ENCODE peak calls at places on chromosomes 2 and 18, in four cellular contexts. K, V, J and Y are unnamed samples.

GRCh38 chr18:34760444-34760843 is 50.3 kb downstream of the DTNA start:
- DNase-seq in K (no peak), V (no peak), J (no peak), Y (no peak)

GRCh38 chr18:76972241-76972640 is 149.9 kb downstream of the ZNF236 start:
- DNase-seq in K (no peak), V (no peak), J (no peak), Y (no peak)

GRCh38 chr2:97868986-97869721 is 126.6 kb downstream of the TMEM131 start:
- DNase-seq in K (no peak), V (no peak), J (peak), Y (peak)

GRCh38 chr18:34789768-34790344 is 79.8 kb downstream of the DTNA start:
- DNase-seq in K (no peak), V (no peak), J (no peak), Y (no peak)

GRCh38 chr2:60478660-60479059 is 74.8 kb downstream of the BCL11A start:
- DNase-seq in K (no peak), V (no peak), J (no peak), Y (no peak)

GRCh38 chr2:145546091-145546490 is 1026.2 kb upstream of the ZEB2 start:
- DNase-seq in K (no peak), V (no peak), J (peak), Y (no peak)

GRCh38 chr2:134600208-134600607 is 118.6 kb downstream of the TMEM163 start:
- DNase-seq in K (no peak), V (no peak), J (no peak), Y (no peak)

GRCh38 chr18:55250729-55251128 is 291.5 kb upstream of the CCDC68 start:
- DNase-seq in K (no peak), V (no peak), J (peak), Y (no peak)

GRCh38 chr18:7678801-7679200 is 111.7 kb downstream of the PTPRM start:
- DNase-seq in K (no peak), V (no peak), J (no peak), Y (no peak)

GRCh38 chr18:23837591-23837990 is 148.3 kb downstream of the LAMA3 start:
- DNase-seq in K (no peak), V (no peak), J (peak), Y (no peak)

GRCh38 chr2:204325468-204325867 is 219.8 kb upstream of the PARD3B start:
- DNase-seq in K (peak), V (peak), J (peak), Y (peak)

GRCh38 chr18:3508576-3509559 is 58.9 kb downstream of the TGIF1 start:
- DNase-seq in K (no peak), V (no peak), J (no peak), Y (no peak)

GRCh38 chr18:8177330-8178016 is 431.8 kb upstream of the RAB12 start:
- DNase-seq in K (no peak), V (no peak), J (peak), Y (no peak)

GRCh38 chr2:238796223-238796885 is 51.5 kb upstream of the TWIST2 start:
- DNase-seq in K (no peak), V (no peak), J (no peak), Y (no peak)

GRCh38 chr2:20067992-20068727 is 16.7 kb upstream of the LAPTM4A start:
- DNase-seq in K (no peak), V (no peak), J (peak), Y (peak)

GRCh38 chr2:42788-43187 is 3.5 kb downstream of the FAM110C start:
- DNase-seq in K (no peak), V (no peak), J (no peak), Y (no peak)